ENCODE peak calls at places on chromosomes 16 and 17, in eight cellular contexts. F, H, G, O, M, T, E and Z are unnamed samples.

GRCh38 chr17:45242015-45242414 is 19.9 kb downstream of the SPATA32 start:
- DNase-seq in F (no peak), O (no peak), G (no peak), H (no peak), T (no peak), M (no peak), E (no peak), Z (no peak)

GRCh38 chr16:70588565-70588964 is 57.8 kb upstream of the IL34 start:
- DNase-seq in E (no peak), M (no peak), G (no peak), F (no peak), O (no peak), H (no peak), T (peak; percentile 94), Z (no peak)

GRCh38 chr16:9159839-9160550 is 68.6 kb downstream of the HAPSTR1 start:
- DNase-seq in O (peak; percentile 57), E (peak; percentile 96), T (peak; percentile 4), G (peak; percentile 33), M (peak; percentile 55), F (peak; percentile 67), H (no peak), Z (no peak)

GRCh38 chr17:27878776-27879562 is 14.2 kb downstream of the LYRM9 start:
- DNase-seq in O (no peak), M (no peak), G (no peak), H (no peak), F (peak; percentile 15), E (peak; percentile 29), T (no peak), Z (no peak)

GRCh38 chr16:86761117-86761971 is 183.0 kb downstream of the FOXL1 start:
- DNase-seq in T (no peak), G (peak; percentile 69), E (peak; percentile 64), O (peak; percentile 92), M (peak; percentile 88), F (peak; percentile 59), H (peak; percentile 89), Z (no peak)

GRCh38 chr17:7462474-7463367 is 16.7 kb downstream of the ZBTB4 start:
- DNase-seq in E (no peak), M (no peak), T (no peak), H (no peak), F (no peak), G (no peak), O (no peak), Z (no peak)

GRCh38 chr17:40112191-40112590 is 9.6 kb upstream of the MSL1 start:
- DNase-seq in G (no peak), F (no peak), E (no peak), H (peak; percentile 79), M (no peak), T (no peak), O (no peak), Z (no peak)

GRCh38 chr16:11743308-11744074 is 834 bp upstream of the TXNDC11 start:
- DNase-seq in O (peak; percentile 56), M (peak; percentile 57), T (peak; percentile 54), G (no peak), E (no peak), H (no peak), F (no peak), Z (peak; percentile 82)

GRCh38 chr16:50581830-50582229 is 33.6 kb downstream of the NKD1 start:
- DNase-seq in M (no peak), G (no peak), O (no peak), T (no peak), E (no peak), F (no peak), H (no peak), Z (no peak)

GRCh38 chr17:6353161-6353560 is 81.8 kb downstream of the AIPL1 start:
- DNase-seq in T (no peak), O (no peak), H (peak; percentile 58), M (no peak), G (no peak), E (no peak), F (no peak), Z (no peak)

GRCh38 chr16:79519448-79519847 is 81.1 kb downstream of the MAF start:
- DNase-seq in H (peak; percentile 89), G (peak; percentile 33), T (no peak), F (no peak), E (no peak), O (peak; percentile 1), M (no peak), Z (no peak)

GRCh38 chr17:51640108-51640622 is 379.8 kb downstream of the UTP18 start:
- DNase-seq in H (no peak), F (peak; percentile 22), O (peak; percentile 2), G (no peak), T (no peak), M (no peak), E (peak; percentile 17), Z (no peak)

GRCh38 chr17:73284339-73284738 is 22.7 kb upstream of the CPSF4L start:
- DNase-seq in E (peak; percentile 72), F (peak; percentile 49), H (no peak), M (no peak), O (no peak), T (no peak), G (no peak), Z (no peak)

GRCh38 chr16:3443108-3444031 is at the start of the genes NAA60 and ZNF597:
- DNase-seq in F (peak; percentile 87), H (peak; percentile 93), G (peak; percentile 75), T (peak; percentile 91), E (peak; percentile 88), O (peak; percentile 92), M (peak; percentile 93), Z (peak; percentile 88)

GRCh38 chr17:81656835-81657234 is 493 bp upstream of the PDE6G start:
- DNase-seq in F (no peak), M (no peak), T (no peak), E (peak; percentile 83), G (no peak), O (no peak), H (no peak), Z (no peak)

GRCh38 chr16:4307215-4308037 is 8.4 kb upstream of the GLIS2 start:
- DNase-seq in G (peak; percentile 94), H (peak; percentile 98), M (peak; percentile 97), E (no peak), T (peak; percentile 27), O (peak; percentile 89), F (peak; percentile 97), Z (peak; percentile 96)

GRCh38 chr16:25817295-25817694 is 125.5 kb downstream of the HS3ST4 start:
- DNase-seq in E (no peak), F (no peak), O (no peak), H (no peak), M (no peak), G (no peak), T (no peak), Z (no peak)

GRCh38 chr17:29176500-29177351 is 3.5 kb downstream of the MYO18A start:
- DNase-seq in O (peak; percentile 35), G (peak; percentile 52), E (peak; percentile 82), H (peak; percentile 87), F (peak; percentile 43), M (peak; percentile 47), T (no peak), Z (no peak)

GRCh38 chr17:38815576-38816193 is 9.4 kb downstream of the CWC25 start:
- DNase-seq in H (no peak), O (peak; percentile 18), F (no peak), E (no peak), G (no peak), M (peak; percentile 72), T (no peak), Z (no peak)

GRCh38 chr16:25045696-25046381 is 30.7 kb upstream of the ARHGAP17 start:
- DNase-seq in T (no peak), F (no peak), O (peak; percentile 29), G (no peak), E (no peak), H (no peak), M (peak; percentile 73), Z (no peak)

GRCh38 chr16:23694707-23695373 is 16.2 kb downstream of the PLK1 start:
- DNase-seq in H (no peak), G (no peak), M (peak; percentile 19), F (peak; percentile 53), T (no peak), E (peak; percentile 57), O (no peak), Z (no peak)

GRCh38 chr16:47463771-47464624 is 2.9 kb downstream of the PHKB start:
- DNase-seq in M (no peak), T (no peak), G (no peak), H (no peak), O (peak; percentile 68), E (no peak), F (peak; percentile 64), Z (no peak)

GRCh38 chr16:49621240-49622083 is 234.4 kb downstream of the ZNF423 start:
- DNase-seq in O (no peak), H (peak; percentile 83), E (no peak), M (no peak), F (peak; percentile 56), T (no peak), G (no peak), Z (peak; percentile 71)